ENCODE peak calls at places on chromosomes 7 and 10, in ten cellular contexts. One of them, this sample, is unnamed.
A peak's percentile ranks its signal among the peaks of the same experiment; 100 is the strongest.

GRCh38 chr10:43691503-43691902 is 42.8 kb upstream of the ZNF32 start:
- DNase-seq in effector CD8-positive, alpha-beta T cell: no peak
- DNase-seq in left colon: no peak
- DNase-seq in H4: peak; percentile 42
- DNase-seq in H9: no peak
- DNase-seq in AG09309: no peak
- DNase-seq in astrocyte of the spinal cord: no peak
- DNase-seq in stimulated activated naive CD4-positive, alpha-beta T cell treated with Interleukin-2 at 50 U/mL for 16 hours: no peak
- DNase-seq in ELF-1: no peak
- DNase-seq in neural crest cell: no peak
- DNase-seq in this sample: no peak

GRCh38 chr7:5177060-5177459 is 13.0 kb upstream of the WIPI2 start:
- DNase-seq in effector CD8-positive, alpha-beta T cell: no peak
- DNase-seq in H9: no peak
- DNase-seq in AG09309: peak; percentile 25
- DNase-seq in ELF-1: no peak
- DNase-seq in stimulated activated naive CD4-positive, alpha-beta T cell treated with Interleukin-2 at 50 U/mL for 16 hours: no peak
- DNase-seq in neural crest cell: no peak
- DNase-seq in H4: peak; percentile 94
- DNase-seq in astrocyte of the spinal cord: peak; percentile 51
- DNase-seq in left colon: peak; percentile 52
- DNase-seq in this sample: peak; percentile 68

GRCh38 chr10:131544495-131544894 is 233.0 kb upstream of the TCERG1L start:
- DNase-seq in effector CD8-positive, alpha-beta T cell: no peak
- DNase-seq in H9: no peak
- DNase-seq in astrocyte of the spinal cord: no peak
- DNase-seq in left colon: no peak
- DNase-seq in AG09309: no peak
- DNase-seq in stimulated activated naive CD4-positive, alpha-beta T cell treated with Interleukin-2 at 50 U/mL for 16 hours: no peak
- DNase-seq in neural crest cell: no peak
- DNase-seq in H4: no peak
- DNase-seq in ELF-1: no peak
- DNase-seq in this sample: no peak

GRCh38 chr10:52623761-52624160 is 148.8 kb downstream of the MBL2 start:
- DNase-seq in ELF-1: no peak
- DNase-seq in stimulated activated naive CD4-positive, alpha-beta T cell treated with Interleukin-2 at 50 U/mL for 16 hours: no peak
- DNase-seq in AG09309: no peak
- DNase-seq in H4: no peak
- DNase-seq in H9: no peak
- DNase-seq in astrocyte of the spinal cord: no peak
- DNase-seq in neural crest cell: no peak
- DNase-seq in effector CD8-positive, alpha-beta T cell: no peak
- DNase-seq in left colon: no peak
- DNase-seq in this sample: no peak

GRCh38 chr7:81721428-81721827 is 48.4 kb downstream of the HGF start:
- DNase-seq in ELF-1: no peak
- DNase-seq in effector CD8-positive, alpha-beta T cell: no peak
- DNase-seq in H4: no peak
- DNase-seq in neural crest cell: no peak
- DNase-seq in left colon: no peak
- DNase-seq in H9: no peak
- DNase-seq in stimulated activated naive CD4-positive, alpha-beta T cell treated with Interleukin-2 at 50 U/mL for 16 hours: no peak
- DNase-seq in astrocyte of the spinal cord: no peak
- DNase-seq in AG09309: no peak
- DNase-seq in this sample: peak; percentile 22

GRCh38 chr7:107715531-107715930 is 28.4 kb upstream of the CBLL1 start:
- DNase-seq in stimulated activated naive CD4-positive, alpha-beta T cell treated with Interleukin-2 at 50 U/mL for 16 hours: no peak
- DNase-seq in AG09309: no peak
- DNase-seq in ELF-1: no peak
- DNase-seq in H4: no peak
- DNase-seq in left colon: no peak
- DNase-seq in H9: no peak
- DNase-seq in astrocyte of the spinal cord: no peak
- DNase-seq in effector CD8-positive, alpha-beta T cell: no peak
- DNase-seq in neural crest cell: no peak
- DNase-seq in this sample: no peak

GRCh38 chr7:111784311-111784710 is 222.0 kb upstream of the IMMP2L start:
- DNase-seq in effector CD8-positive, alpha-beta T cell: no peak
- DNase-seq in left colon: no peak
- DNase-seq in H9: no peak
- DNase-seq in H4: no peak
- DNase-seq in ELF-1: no peak
- DNase-seq in astrocyte of the spinal cord: no peak
- DNase-seq in AG09309: no peak
- DNase-seq in neural crest cell: no peak
- DNase-seq in stimulated activated naive CD4-positive, alpha-beta T cell treated with Interleukin-2 at 50 U/mL for 16 hours: no peak
- DNase-seq in this sample: no peak

GRCh38 chr7:26153246-26153822 is 1.3 kb downstream of the NFE2L3 start:
- DNase-seq in left colon: peak; percentile 40
- DNase-seq in astrocyte of the spinal cord: no peak
- DNase-seq in neural crest cell: no peak
- DNase-seq in H4: no peak
- DNase-seq in AG09309: no peak
- DNase-seq in effector CD8-positive, alpha-beta T cell: no peak
- DNase-seq in stimulated activated naive CD4-positive, alpha-beta T cell treated with Interleukin-2 at 50 U/mL for 16 hours: peak; percentile 32
- DNase-seq in H9: peak; percentile 61
- DNase-seq in ELF-1: peak; percentile 68
- DNase-seq in this sample: no peak

GRCh38 chr7:44062180-44062902 is 3.0 kb downstream of the PGAM2 start:
- DNase-seq in effector CD8-positive, alpha-beta T cell: no peak
- DNase-seq in neural crest cell: no peak
- DNase-seq in left colon: no peak
- DNase-seq in stimulated activated naive CD4-positive, alpha-beta T cell treated with Interleukin-2 at 50 U/mL for 16 hours: no peak
- DNase-seq in H9: no peak
- DNase-seq in astrocyte of the spinal cord: no peak
- DNase-seq in H4: no peak
- DNase-seq in AG09309: no peak
- DNase-seq in ELF-1: no peak
- DNase-seq in this sample: no peak

GRCh38 chr7:107596881-107597581 is 17.0 kb downstream of the BCAP29 start:
- DNase-seq in ELF-1: no peak
- DNase-seq in neural crest cell: no peak
- DNase-seq in H4: no peak
- DNase-seq in stimulated activated naive CD4-positive, alpha-beta T cell treated with Interleukin-2 at 50 U/mL for 16 hours: no peak
- DNase-seq in AG09309: no peak
- DNase-seq in H9: no peak
- DNase-seq in astrocyte of the spinal cord: peak; percentile 28
- DNase-seq in left colon: no peak
- DNase-seq in effector CD8-positive, alpha-beta T cell: no peak
- DNase-seq in this sample: no peak

GRCh38 chr7:32248505-32248904 is 178.3 kb upstream of the PDE1C start:
- DNase-seq in left colon: no peak
- DNase-seq in astrocyte of the spinal cord: no peak
- DNase-seq in AG09309: no peak
- DNase-seq in neural crest cell: no peak
- DNase-seq in H9: no peak
- DNase-seq in H4: no peak
- DNase-seq in effector CD8-positive, alpha-beta T cell: no peak
- DNase-seq in ELF-1: no peak
- DNase-seq in stimulated activated naive CD4-positive, alpha-beta T cell treated with Interleukin-2 at 50 U/mL for 16 hours: no peak
- DNase-seq in this sample: no peak

GRCh38 chr10:48497965-48498770 is 106.7 kb downstream of the ARHGAP22 start:
- DNase-seq in AG09309: no peak
- DNase-seq in astrocyte of the spinal cord: no peak
- DNase-seq in stimulated activated naive CD4-positive, alpha-beta T cell treated with Interleukin-2 at 50 U/mL for 16 hours: no peak
- DNase-seq in H4: no peak
- DNase-seq in ELF-1: no peak
- DNase-seq in neural crest cell: no peak
- DNase-seq in effector CD8-positive, alpha-beta T cell: no peak
- DNase-seq in left colon: no peak
- DNase-seq in H9: peak; percentile 22
- DNase-seq in this sample: no peak

GRCh38 chr10:123144697-123145541 is 3.0 kb upstream of the HMX2 start:
- DNase-seq in AG09309: no peak
- DNase-seq in H9: peak; percentile 71
- DNase-seq in astrocyte of the spinal cord: no peak
- DNase-seq in effector CD8-positive, alpha-beta T cell: no peak
- DNase-seq in H4: no peak
- DNase-seq in neural crest cell: no peak
- DNase-seq in left colon: no peak
- DNase-seq in ELF-1: peak; percentile 53
- DNase-seq in stimulated activated naive CD4-positive, alpha-beta T cell treated with Interleukin-2 at 50 U/mL for 16 hours: no peak
- DNase-seq in this sample: no peak

GRCh38 chr10:96500519-96500918 is 13.2 kb downstream of the TLL2 start:
- DNase-seq in ELF-1: no peak
- DNase-seq in AG09309: no peak
- DNase-seq in effector CD8-positive, alpha-beta T cell: no peak
- DNase-seq in astrocyte of the spinal cord: no peak
- DNase-seq in H9: peak; percentile 28
- DNase-seq in H4: no peak
- DNase-seq in neural crest cell: no peak
- DNase-seq in stimulated activated naive CD4-positive, alpha-beta T cell treated with Interleukin-2 at 50 U/mL for 16 hours: no peak
- DNase-seq in left colon: no peak
- DNase-seq in this sample: no peak

GRCh38 chr10:15518256-15518655 is 147.2 kb upstream of the FAM171A1 start:
- DNase-seq in effector CD8-positive, alpha-beta T cell: no peak
- DNase-seq in stimulated activated naive CD4-positive, alpha-beta T cell treated with Interleukin-2 at 50 U/mL for 16 hours: no peak
- DNase-seq in left colon: no peak
- DNase-seq in H4: peak; percentile 56
- DNase-seq in H9: no peak
- DNase-seq in astrocyte of the spinal cord: peak; percentile 29
- DNase-seq in neural crest cell: no peak
- DNase-seq in ELF-1: no peak
- DNase-seq in AG09309: peak; percentile 63
- DNase-seq in this sample: peak; percentile 48

This sample was measured in GM04504.